ENCODE peak calls at places on chromosomes 11 and 22, in ten cellular contexts. E is A549; G is adipocyte; M is NT2/D1; Y is gastrocnemius medialis; Q is PC-9; W is aorta; Z is CD4-positive, alpha-beta memory T cell; J is right lobe of liver; R is lower lobe of right lung. K is an unnamed sample.

GRCh38 chr11:64869571-64870175 is 8.7 kb downstream of the EHD1 start:
- DNase-seq in R (no peak), W (no peak), J (no peak), M (no peak), Y (no peak), Q (no peak), Z (no peak), G (no peak), E (no peak), K (no peak)

GRCh38 chr11:67344264-67344663 is 9.1 kb downstream of the POLD4 start:
- DNase-seq in W (no peak), J (no peak), G (no peak), Q (no peak), R (no peak), Z (no peak), Y (no peak), M (no peak), E (no peak), K (no peak)

GRCh38 chr11:33829430-33830141 is 55.3 kb upstream of the FBXO3 start:
- DNase-seq in J (peak; percentile 36), M (peak; percentile 42), G (peak; percentile 87), E (peak; percentile 81), Y (no peak), Q (peak; percentile 70), W (peak; percentile 62), Z (peak; percentile 60), R (no peak), K (peak; percentile 35)

GRCh38 chr11:22461626-22462025 is 123.4 kb downstream of the SLC17A6 start:
- DNase-seq in M (no peak), G (peak; percentile 23), Q (no peak), W (no peak), Y (no peak), E (no peak), R (no peak), J (no peak), Z (no peak), K (no peak)

GRCh38 chr22:22663861-22664800 is 19.7 kb downstream of the GGTLC2 start:
- DNase-seq in R (no peak), Q (no peak), G (no peak), W (no peak), Z (no peak), Y (no peak), M (no peak), E (no peak), J (no peak), K (no peak)

GRCh38 chr11:3231851-3232744 is at the start of gene MRGPRE:
- DNase-seq in G (no peak), W (peak; percentile 54), M (no peak), E (no peak), J (peak; percentile 41), Y (no peak), Q (peak; percentile 12), Z (no peak), R (peak; percentile 46), K (no peak)

GRCh38 chr22:24441406-24442351 is 14.3 kb downstream of the ADORA2A start:
- DNase-seq in J (no peak), Q (no peak), Y (no peak), W (no peak), E (no peak), R (no peak), G (no peak), M (no peak), Z (no peak), K (no peak)

GRCh38 chr11:73991471-73992006 is 8.9 kb upstream of the UCP2 start:
- DNase-seq in Q (no peak), Z (no peak), G (no peak), M (no peak), R (no peak), Y (no peak), W (peak; percentile 17), E (no peak), J (no peak), K (no peak)

GRCh38 chr11:67484847-67485311 is 2.1 kb downstream of the AIP start:
- DNase-seq in W (peak; percentile 66), Z (peak; percentile 86), J (peak; percentile 28), M (no peak), E (no peak), R (peak; percentile 56), Q (no peak), Y (no peak), G (no peak), K (peak; percentile 66)

GRCh38 chr11:27433742-27434141 is 38.8 kb downstream of the LGR4 start:
- DNase-seq in Y (no peak), G (no peak), E (no peak), Q (no peak), M (no peak), J (no peak), R (no peak), Z (no peak), W (no peak), K (no peak)

GRCh38 chr11:67510023-67510345 is 2.0 kb upstream of the CDK2AP2 start:
- DNase-seq in E (no peak), M (no peak), W (no peak), Q (no peak), Z (no peak), G (no peak), J (no peak), Y (no peak), R (no peak), K (no peak)

GRCh38 chr22:40853961-40854360 is 2.5 kb downstream of the ST13 start:
- DNase-seq in R (no peak), G (peak; percentile 40), W (no peak), Q (no peak), Y (no peak), J (no peak), Z (no peak), M (no peak), E (no peak), K (no peak)
- H3K4me3 ChIP-seq in R (peak overlapping the region; percentile 89), G (peak overlapping the region; percentile 99), W (no peak overlapping the region), Q (peak overlapping the region; percentile 98), Y (peak overlapping the region; percentile 10), J (peak overlapping the region; percentile 85), Z (no peak overlapping the region), M (no peak overlapping the region), E (peak overlapping the region; percentile 99), K (no peak overlapping the region)

DNA sequence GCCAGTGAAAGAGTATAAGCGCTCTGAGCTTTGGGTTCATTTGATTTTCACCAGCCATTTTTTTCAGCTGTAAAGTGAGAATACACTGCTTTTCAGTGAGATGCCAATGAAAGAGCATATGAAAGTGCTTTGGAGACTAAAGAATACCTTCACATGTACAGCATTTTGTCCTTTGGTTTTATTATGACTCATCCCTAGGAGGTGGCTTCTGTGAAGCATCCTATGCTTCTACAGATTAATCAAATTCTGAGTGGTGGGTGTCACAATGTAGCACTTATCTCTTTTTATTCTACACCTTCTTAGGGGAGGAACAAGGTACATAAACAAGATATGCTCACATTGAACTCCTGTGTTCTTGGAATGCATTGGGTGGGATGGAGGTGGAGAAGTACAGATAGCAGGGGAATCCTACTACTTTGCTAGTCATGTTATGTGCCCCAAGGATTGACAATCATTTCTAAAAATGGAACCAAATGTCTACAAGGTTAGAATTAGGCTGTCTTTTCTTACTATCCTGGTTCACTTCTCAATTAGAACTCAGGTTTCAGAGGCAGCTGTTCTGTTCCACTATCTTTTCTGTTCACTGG is 18.7 kb downstream of the TRIM44 start:
- DNase-seq in J (no peak), W (no peak), G (no peak), M (no peak), R (no peak), Z (no peak), E (no peak), Y (no peak), Q (no peak), K (no peak)
- H3K4me3 ChIP-seq in J (no peak overlapping the region), W (no peak overlapping the region), G (no peak overlapping the region), M (no peak overlapping the region), R (no peak overlapping the region), Z (no peak overlapping the region), E (no peak overlapping the region), Y (no peak overlapping the region), Q (no peak overlapping the region), K (no peak overlapping the region)

GRCh38 chr22:19942886-19943664 is 1.5 kb upstream of the TXNRD2 start:
- DNase-seq in J (no peak), R (peak; percentile 37), M (no peak), G (peak; percentile 94), Q (no peak), W (peak; percentile 50), E (no peak), Z (no peak), Y (peak; percentile 45), K (no peak)
- H3K4me3 ChIP-seq in J (peak overlapping the region; percentile 94), R (peak overlapping the region; percentile 83), M (peak overlapping the region; percentile 70), G (peak overlapping the region; percentile 97), Q (peak overlapping the region; percentile 90), W (peak overlapping the region; percentile 54), E (peak overlapping the region; percentile 91), Z (peak overlapping the region; percentile 72), Y (peak overlapping the region; percentile 61), K (peak overlapping the region; percentile 99)

GRCh38 chr11:122976396-122976733 is 5.3 kb downstream of the BSX start:
- DNase-seq in W (no peak), M (no peak), Z (no peak), J (no peak), Q (no peak), Y (no peak), E (no peak), R (no peak), G (no peak), K (no peak)

GRCh38 chr11:122979103-122979814 is 2.4 kb downstream of the BSX start:
- DNase-seq in M (no peak), Q (no peak), G (no peak), E (no peak), Z (no peak), R (no peak), W (no peak), Y (no peak), J (no peak), K (no peak)

GRCh38 chr11:122978303-122978620 is 3.4 kb downstream of the BSX start:
- DNase-seq in J (no peak), E (no peak), Z (no peak), R (no peak), Y (no peak), W (no peak), G (no peak), M (no peak), Q (no peak), K (no peak)

GRCh38 chr11:122976734-122977454 is 4.7 kb downstream of the BSX start:
- DNase-seq in E (no peak), Z (no peak), G (no peak), J (no peak), M (no peak), R (no peak), W (no peak), Q (no peak), Y (no peak), K (no peak)

DNA sequence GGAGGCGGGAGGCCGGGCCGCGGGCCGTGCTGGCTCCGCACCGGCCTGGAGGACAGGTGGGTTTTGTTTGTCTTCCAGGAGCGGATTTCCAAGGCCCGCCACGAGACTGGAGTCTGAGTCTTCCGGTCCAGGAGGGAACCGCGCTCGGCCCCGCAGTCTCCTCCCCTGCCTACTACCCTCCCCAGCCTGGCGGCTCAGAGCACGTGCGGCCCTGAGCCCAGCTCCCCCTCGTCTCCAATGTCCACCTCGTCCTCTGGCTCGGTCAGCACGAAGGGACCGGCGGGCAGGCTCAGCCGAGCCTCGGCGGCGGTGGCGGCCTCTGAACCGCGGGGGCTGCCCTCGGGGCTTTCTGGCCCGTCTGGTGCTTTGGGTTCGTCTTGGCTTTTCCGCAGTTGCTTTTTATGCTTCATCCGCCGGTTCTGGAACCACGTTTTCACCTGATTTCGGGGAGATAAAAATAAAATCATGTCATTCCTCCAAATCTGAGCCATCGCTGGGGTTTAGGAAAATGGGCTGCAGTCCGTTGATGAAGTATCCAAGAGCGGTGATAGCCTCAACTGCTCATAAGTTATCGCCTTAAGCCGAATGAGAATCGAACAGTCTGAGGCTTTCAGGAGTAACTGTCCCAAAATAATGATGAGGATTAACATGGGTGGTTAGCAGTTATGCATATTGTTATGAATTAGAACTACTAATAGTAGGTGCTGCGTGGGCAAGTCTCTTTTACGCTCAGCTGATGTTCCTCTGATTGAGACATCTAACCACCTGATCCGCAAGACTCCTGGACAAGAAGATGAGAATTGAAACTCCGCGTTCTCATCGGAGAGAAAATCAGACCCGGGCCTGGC is 4.0 kb downstream of the BSX start:
- DNase-seq in G (no peak), Y (no peak), Q (no peak), W (no peak), R (no peak), Z (no peak), J (no peak), E (no peak), M (no peak), K (no peak)
- H3K4me3 ChIP-seq in G (peak overlapping the region; percentile 31), Y (no peak overlapping the region), Q (no peak overlapping the region), W (no peak overlapping the region), R (peak overlapping the region; percentile 28), Z (no peak overlapping the region), J (no peak overlapping the region), E (no peak overlapping the region), M (peak overlapping the region; percentile 26), K (no peak overlapping the region)

K was measured in Jurkat, Clone E6-1.